ENCODE peak calls at places on chromosome 22, in seven cellular contexts. One of them, this sample, is unnamed.

GRCh38 chr22:21876486-21877176 is 9.2 kb upstream of the MAPK1 start:
- DNase-seq in hepatocyte: no peak
- DNase-seq in GM23248: peak; percentile 85
- DNase-seq in PC-3: no peak
- DNase-seq in GM23338: no peak
- DNase-seq in MM.1S: no peak
- DNase-seq in HCT116: no peak
- DNase-seq in this sample: no peak

GRCh38 chr22:33513388-33514336 is 406.6 kb downstream of the LARGE1 start:
- DNase-seq in hepatocyte: peak; percentile 16
- DNase-seq in GM23248: peak; percentile 14
- DNase-seq in PC-3: peak; percentile 8
- DNase-seq in GM23338: no peak
- DNase-seq in MM.1S: no peak
- DNase-seq in HCT116: no peak
- DNase-seq in this sample: no peak

GRCh38 chr22:32574397-32574796 is 99.8 kb downstream of the FBXO7 start:
- DNase-seq in hepatocyte: peak; percentile 46
- DNase-seq in GM23248: no peak
- DNase-seq in PC-3: no peak
- DNase-seq in GM23338: no peak
- DNase-seq in MM.1S: no peak
- DNase-seq in HCT116: no peak
- DNase-seq in this sample: no peak

GRCh38 chr22:46043339-46043738 is 66.4 kb upstream of the WNT7B start:
- DNase-seq in hepatocyte: no peak
- DNase-seq in GM23248: no peak
- DNase-seq in PC-3: no peak
- DNase-seq in GM23338: no peak
- DNase-seq in MM.1S: no peak
- DNase-seq in HCT116: no peak
- DNase-seq in this sample: no peak

GRCh38 chr22:34001701-34002466 is 81.6 kb upstream of the LARGE1 start:
- DNase-seq in hepatocyte: no peak
- DNase-seq in GM23248: no peak
- DNase-seq in PC-3: no peak
- DNase-seq in GM23338: no peak
- DNase-seq in MM.1S: no peak
- DNase-seq in HCT116: no peak
- DNase-seq in this sample: no peak

GRCh38 chr22:31329453-31330215 is 16.5 kb downstream of the PATZ1 start:
- DNase-seq in hepatocyte: no peak
- DNase-seq in GM23248: no peak
- DNase-seq in PC-3: no peak
- DNase-seq in GM23338: no peak
- DNase-seq in MM.1S: no peak
- DNase-seq in HCT116: no peak
- DNase-seq in this sample: no peak

GRCh38 chr22:28927526-28928089 is 44.2 kb downstream of the ZNRF3 start:
- DNase-seq in hepatocyte: no peak
- DNase-seq in GM23248: no peak
- DNase-seq in PC-3: no peak
- DNase-seq in GM23338: no peak
- DNase-seq in MM.1S: no peak
- DNase-seq in HCT116: no peak
- DNase-seq in this sample: no peak

GRCh38 chr22:35839811-35840739 is 122.4 kb downstream of the APOL5 start:
- DNase-seq in hepatocyte: peak; percentile 95
- DNase-seq in GM23248: peak; percentile 97
- DNase-seq in PC-3: peak; percentile 91
- DNase-seq in GM23338: peak; percentile 96
- DNase-seq in MM.1S: peak; percentile 79
- DNase-seq in HCT116: peak; percentile 95
- DNase-seq in this sample: peak; percentile 74

GRCh38 chr22:32069579-32070372 is 26.7 kb downstream of the SLC5A1 start:
- DNase-seq in hepatocyte: no peak
- DNase-seq in GM23248: no peak
- DNase-seq in PC-3: no peak
- DNase-seq in GM23338: no peak
- DNase-seq in MM.1S: no peak
- DNase-seq in HCT116: no peak
- DNase-seq in this sample: no peak

GRCh38 chr22:41382098-41382578 is 396 bp downstream of the TEF start:
- DNase-seq in hepatocyte: peak; percentile 83
- DNase-seq in GM23248: peak; percentile 72
- DNase-seq in PC-3: peak; percentile 25
- DNase-seq in GM23338: peak; percentile 73
- DNase-seq in MM.1S: peak; percentile 32
- DNase-seq in HCT116: no peak
- DNase-seq in this sample: peak; percentile 75

GRCh38 chr22:17536269-17536668 is 27.0 kb upstream of the SLC25A18 start:
- DNase-seq in hepatocyte: no peak
- DNase-seq in GM23248: peak; percentile 62
- DNase-seq in PC-3: no peak
- DNase-seq in GM23338: peak; percentile 33
- DNase-seq in MM.1S: no peak
- DNase-seq in HCT116: no peak
- DNase-seq in this sample: no peak

GRCh38 chr22:19896665-19897355 is 42.1 kb upstream of the GNB1L start:
- DNase-seq in hepatocyte: no peak
- DNase-seq in GM23248: no peak
- DNase-seq in PC-3: no peak
- DNase-seq in GM23338: no peak
- DNase-seq in MM.1S: no peak
- DNase-seq in HCT116: no peak
- DNase-seq in this sample: peak; percentile 87

GRCh38 chr22:25364281-25364680 is 144.8 kb downstream of the CRYBB2 start:
- DNase-seq in hepatocyte: no peak
- DNase-seq in GM23248: no peak
- DNase-seq in PC-3: peak; percentile 8
- DNase-seq in GM23338: no peak
- DNase-seq in MM.1S: no peak
- DNase-seq in HCT116: no peak
- DNase-seq in this sample: no peak

GRCh38 chr22:32932176-32932575 is 126.0 kb downstream of the SYN3 start:
- DNase-seq in hepatocyte: no peak
- DNase-seq in GM23248: peak; percentile 65
- DNase-seq in PC-3: no peak
- DNase-seq in GM23338: no peak
- DNase-seq in MM.1S: no peak
- DNase-seq in HCT116: no peak
- DNase-seq in this sample: no peak

GRCh38 chr22:30591191-30591587 is 521 bp downstream of the PES1 start:
- DNase-seq in hepatocyte: peak; percentile 21
- DNase-seq in GM23248: peak; percentile 82
- DNase-seq in PC-3: no peak
- DNase-seq in GM23338: no peak
- DNase-seq in MM.1S: peak; percentile 10
- DNase-seq in HCT116: no peak
- DNase-seq in this sample: no peak

GRCh38 chr22:34108168-34108567 is 187.9 kb upstream of the LARGE1 start:
- DNase-seq in hepatocyte: no peak
- DNase-seq in GM23248: no peak
- DNase-seq in PC-3: no peak
- DNase-seq in GM23338: no peak
- DNase-seq in MM.1S: no peak
- DNase-seq in HCT116: no peak
- DNase-seq in this sample: no peak

GRCh38 chr22:46002757-46003270 is 25.9 kb upstream of the WNT7B start:
- DNase-seq in hepatocyte: no peak
- DNase-seq in GM23248: peak; percentile 93
- DNase-seq in PC-3: peak; percentile 43
- DNase-seq in GM23338: no peak
- DNase-seq in MM.1S: no peak
- DNase-seq in HCT116: no peak
- DNase-seq in this sample: no peak

GRCh38 chr22:41540365-41540764 is 3.9 kb downstream of the POLR3H start:
- DNase-seq in hepatocyte: no peak
- DNase-seq in GM23248: no peak
- DNase-seq in PC-3: no peak
- DNase-seq in GM23338: no peak
- DNase-seq in MM.1S: no peak
- DNase-seq in HCT116: no peak
- DNase-seq in this sample: no peak

GRCh38 chr22:22197993-22198402 is 46.6 kb upstream of the VPREB1 start:
- DNase-seq in hepatocyte: no peak
- DNase-seq in GM23248: no peak
- DNase-seq in PC-3: no peak
- DNase-seq in GM23338: no peak
- DNase-seq in MM.1S: no peak
- DNase-seq in HCT116: no peak
- DNase-seq in this sample: peak; percentile 61

GRCh38 chr22:23891726-23892125 is 2.5 kb upstream of the MIF start:
- DNase-seq in hepatocyte: no peak
- DNase-seq in GM23248: no peak
- DNase-seq in PC-3: no peak
- DNase-seq in GM23338: no peak
- DNase-seq in MM.1S: no peak
- DNase-seq in HCT116: no peak
- DNase-seq in this sample: no peak

GRCh38 chr22:22687638-22688500 is 43.5 kb downstream of the GGTLC2 start:
- DNase-seq in hepatocyte: peak; percentile 76
- DNase-seq in GM23248: peak; percentile 75
- DNase-seq in PC-3: peak; percentile 57
- DNase-seq in GM23338: peak; percentile 63
- DNase-seq in MM.1S: peak; percentile 55
- DNase-seq in HCT116: no peak
- DNase-seq in this sample: peak; percentile 68

GRCh38 chr22:30312053-30312452 is 14.7 kb downstream of the TBC1D10A start:
- DNase-seq in hepatocyte: no peak
- DNase-seq in GM23248: peak; percentile 91
- DNase-seq in PC-3: peak; percentile 77
- DNase-seq in GM23338: no peak
- DNase-seq in MM.1S: no peak
- DNase-seq in HCT116: peak; percentile 51
- DNase-seq in this sample: no peak

GRCh38 chr22:33923660-33924246 is 3.5 kb upstream of the LARGE1 start:
- DNase-seq in hepatocyte: peak; percentile 91
- DNase-seq in GM23248: peak; percentile 84
- DNase-seq in PC-3: peak; percentile 56
- DNase-seq in GM23338: peak; percentile 98
- DNase-seq in MM.1S: peak; percentile 82
- DNase-seq in HCT116: peak; percentile 27
- DNase-seq in this sample: peak; percentile 87

GRCh38 chr22:41557401-41558240 is 3.2 kb upstream of the CSDC2 start:
- DNase-seq in hepatocyte: peak; percentile 69
- DNase-seq in GM23248: peak; percentile 89
- DNase-seq in PC-3: no peak
- DNase-seq in GM23338: peak; percentile 57
- DNase-seq in MM.1S: peak; percentile 74
- DNase-seq in HCT116: no peak
- DNase-seq in this sample: no peak

GRCh38 chr22:38267086-38267485 is 5.7 kb downstream of the TMEM184B start:
- DNase-seq in hepatocyte: no peak
- DNase-seq in GM23248: peak; percentile 73
- DNase-seq in PC-3: no peak
- DNase-seq in GM23338: no peak
- DNase-seq in MM.1S: no peak
- DNase-seq in HCT116: no peak
- DNase-seq in this sample: no peak

GRCh38 chr22:23243006-23243573 is 62.8 kb downstream of the BCR start:
- DNase-seq in hepatocyte: peak; percentile 54
- DNase-seq in GM23248: no peak
- DNase-seq in PC-3: no peak
- DNase-seq in GM23338: peak; percentile 96
- DNase-seq in MM.1S: no peak
- DNase-seq in HCT116: no peak
- DNase-seq in this sample: no peak

GRCh38 chr22:38766076-38766777 is 10.4 kb upstream of the SUN2 start:
- DNase-seq in hepatocyte: peak; percentile 88
- DNase-seq in GM23248: peak; percentile 84
- DNase-seq in PC-3: peak; percentile 82
- DNase-seq in GM23338: peak; percentile 93
- DNase-seq in MM.1S: peak; percentile 35
- DNase-seq in HCT116: peak; percentile 79
- DNase-seq in this sample: peak; percentile 26

DNA sequence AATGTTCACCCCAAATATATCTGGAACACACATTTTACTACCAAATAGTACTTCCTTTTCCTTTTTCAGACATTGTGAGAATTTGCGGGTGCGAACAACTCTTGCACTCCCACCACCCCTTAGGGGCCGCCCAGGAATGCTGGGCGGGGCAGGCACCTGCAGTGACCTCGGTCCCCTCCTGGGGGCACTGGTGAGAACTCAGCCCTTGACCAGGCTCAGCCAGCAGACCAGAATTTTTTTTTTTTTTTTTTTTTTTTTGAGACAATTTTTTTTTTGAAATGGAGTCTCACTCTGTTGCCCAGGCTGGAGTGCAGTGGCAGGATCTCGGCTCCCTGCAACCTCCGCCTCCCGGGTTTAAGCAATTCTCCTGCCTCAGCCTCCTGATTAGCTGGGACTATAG is 75.8 kb downstream of the ARHGAP8 start:
- DNase-seq in hepatocyte: no peak
- DNase-seq in GM23248: peak; percentile 30
- DNase-seq in PC-3: peak; percentile 8
- DNase-seq in GM23338: peak; percentile 66
- DNase-seq in MM.1S: no peak
- DNase-seq in HCT116: no peak
- DNase-seq in this sample: peak; percentile 22
- H3K9me2 ChIP-seq in hepatocyte: no peaks in the 10 kb centered on the region
- H3K9me2 ChIP-seq in GM23248: no peaks in the 10 kb centered on the region
- H3K9me2 ChIP-seq in PC-3: no peaks in the 10 kb centered on the region
- H3K9me2 ChIP-seq in GM23338: no peaks in the 10 kb centered on the region
- H3K9me2 ChIP-seq in MM.1S: no peaks in the 10 kb centered on the region
- H3K9me2 ChIP-seq in HCT116: no peaks in the 10 kb centered on the region
- H3K9me2 ChIP-seq in this sample: no peaks in the 10 kb centered on the region

GRCh38 chr22:44146088-44146861 is 34.5 kb upstream of the PARVG start:
- DNase-seq in hepatocyte: no peak
- DNase-seq in GM23248: no peak
- DNase-seq in PC-3: no peak
- DNase-seq in GM23338: peak; percentile 65
- DNase-seq in MM.1S: no peak
- DNase-seq in HCT116: no peak
- DNase-seq in this sample: no peak
- H3K4me3 ChIP-seq in hepatocyte: no peak overlapping the region
- H3K4me3 ChIP-seq in GM23248: no peak overlapping the region
- H3K4me3 ChIP-seq in PC-3: no peak overlapping the region
- H3K4me3 ChIP-seq in GM23338: peak overlapping the region; percentile 20
- H3K4me3 ChIP-seq in MM.1S: no peak overlapping the region
- H3K4me3 ChIP-seq in HCT116: no peak overlapping the region
- H3K4me3 ChIP-seq in this sample: no peak overlapping the region

GRCh38 chr22:40094449-40094848 is 83.3 kb upstream of the TNRC6B start:
- DNase-seq in hepatocyte: no peak
- DNase-seq in GM23248: peak; percentile 15
- DNase-seq in PC-3: no peak
- DNase-seq in GM23338: no peak
- DNase-seq in MM.1S: peak; percentile 71
- DNase-seq in HCT116: no peak
- DNase-seq in this sample: peak; percentile 10
- H3K27ac ChIP-seq in hepatocyte: no peak overlapping the region
- H3K27ac ChIP-seq in GM23248: no peak overlapping the region
- H3K27ac ChIP-seq in PC-3: no peak overlapping the region
- H3K27ac ChIP-seq in GM23338: no peak overlapping the region
- H3K27ac ChIP-seq in MM.1S: peak overlapping the region; percentile 7
- H3K27ac ChIP-seq in HCT116: no peak overlapping the region
- H3K27ac ChIP-seq in this sample: no peak overlapping the region

DNA sequence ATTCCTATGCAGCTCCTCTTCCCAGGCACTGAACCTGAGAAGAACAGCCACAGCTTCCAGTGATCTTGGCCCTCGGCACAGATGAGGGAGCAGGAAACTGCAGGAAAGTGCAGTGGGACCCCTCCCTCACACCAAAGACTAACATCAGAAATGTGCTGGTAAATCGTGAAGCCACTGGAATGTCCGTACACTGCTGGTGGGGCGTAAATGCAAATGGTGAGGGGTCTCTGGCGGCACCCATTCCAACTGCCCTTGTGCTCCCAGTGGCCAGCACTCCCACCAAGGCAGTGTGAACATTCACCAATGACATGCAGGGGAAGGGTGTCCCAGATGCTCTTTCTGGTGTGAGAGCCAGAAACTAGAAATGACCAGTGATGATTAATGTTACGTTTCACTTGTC is 574.0 kb downstream of the BRD1 start:
- DNase-seq in hepatocyte: no peak
- DNase-seq in GM23248: no peak
- DNase-seq in PC-3: no peak
- DNase-seq in GM23338: no peak
- DNase-seq in MM.1S: no peak
- DNase-seq in HCT116: no peak
- DNase-seq in this sample: no peak
- H3K9me2 ChIP-seq in hepatocyte: no peaks in the 10 kb centered on the region
- H3K9me2 ChIP-seq in GM23248: no peaks in the 10 kb centered on the region
- H3K9me2 ChIP-seq in PC-3: no peaks in the 10 kb centered on the region
- H3K9me2 ChIP-seq in GM23338: no peaks in the 10 kb centered on the region
- H3K9me2 ChIP-seq in MM.1S: no peaks in the 10 kb centered on the region
- H3K9me2 ChIP-seq in HCT116: no peaks in the 10 kb centered on the region
- H3K9me2 ChIP-seq in this sample: no peaks in the 10 kb centered on the region

This sample was measured in OCI-LY7.